ENCODE peak calls at places on chromosome 16, in four cellular contexts. C is WTC11, U is neural crest cell, K is IMR-90. X is an unnamed sample.
A peak's percentile ranks its signal among the peaks of the same experiment; 100 is the strongest.

GRCh38 chr16:49488740-49489525 is 115.3 kb downstream of the C16orf78 start:
- DNase-seq in U (no peak), K (no peak), C (no peak), X (peak; percentile 5)

GRCh38 chr16:14314116-14314515 is 243.0 kb downstream of the MRTFB start:
- DNase-seq in C (no peak), K (no peak), U (no peak), X (no peak)

GRCh38 chr16:84284168-84284722 is 10.4 kb upstream of the WFDC1 start:
- DNase-seq in C (peak; percentile 55), K (no peak), U (peak; percentile 56), X (peak; percentile 69)

GRCh38 chr16:20327444-20328041 is at the start of gene GP2:
- DNase-seq in K (no peak), C (peak; percentile 25), U (no peak), X (no peak)

GRCh38 chr16:11668590-11669379 is 530 bp downstream of the SNN start:
- DNase-seq in C (peak; percentile 44), U (no peak), K (no peak), X (peak; percentile 61)

GRCh38 chr16:70662991-70663523 is 16.7 kb downstream of the IL34 start:
- DNase-seq in U (no peak), C (no peak), K (no peak), X (no peak)

GRCh38 chr16:23572394-23572793 is 14.9 kb downstream of the UBFD1 start:
- DNase-seq in U (no peak), K (no peak), C (no peak), X (no peak)

GRCh38 chr16:27359051-27359450 is 42.9 kb upstream of the IL21R start:
- DNase-seq in U (no peak), K (no peak), C (no peak), X (no peak)

GRCh38 chr16:53456625-53457024 is 22.4 kb downstream of the RBL2 start:
- DNase-seq in U (no peak), K (no peak), C (no peak), X (no peak)

GRCh38 chr16:4115209-4115940 is 867 bp downstream of the ADCY9 start:
- DNase-seq in C (peak; percentile 64), U (peak; percentile 53), K (peak; percentile 74), X (peak; percentile 73)

GRCh38 chr16:87559976-87560375 is 42.3 kb upstream of the JPH3 start:
- DNase-seq in U (no peak), C (no peak), K (no peak), X (no peak)

GRCh38 chr16:78655481-78656114 is 556.1 kb downstream of the WWOX start:
- DNase-seq in U (no peak), K (no peak), C (no peak), X (no peak)

GRCh38 chr16:10080031-10080772 is 102.0 kb downstream of the GRIN2A start:
- DNase-seq in C (no peak), K (no peak), U (no peak), X (no peak)

GRCh38 chr16:85479972-85480726 is 133.0 kb upstream of the GSE1 start:
- DNase-seq in K (no peak), C (peak; percentile 64), U (peak; percentile 26), X (peak; percentile 61)

GRCh38 chr16:10182186-10182683 is at the start of gene GRIN2A:
- DNase-seq in U (peak; percentile 4), C (peak; percentile 41), K (no peak), X (no peak)

GRCh38 chr16:1706386-1707192 is 594 bp downstream of the MAPK8IP3 start:
- DNase-seq in C (peak; percentile 29), K (peak; percentile 36), U (no peak), X (peak; percentile 56)

GRCh38 chr16:47058295-47059086 is 85.0 kb upstream of the DNAJA2 start:
- DNase-seq in U (no peak), K (no peak), C (no peak), X (no peak)

GRCh38 chr16:57871457-57871856 is 69.2 kb upstream of the KIFC3 start:
- DNase-seq in U (no peak), C (no peak), K (peak; percentile 76), X (no peak)

GRCh38 chr16:84930298-84931106 is 80.8 kb downstream of the ZDHHC7 start:
- DNase-seq in K (no peak), U (no peak), C (no peak), X (no peak)

GRCh38 chr16:29700253-29700987 is 21.4 kb downstream of the QPRT start:
- DNase-seq in U (peak; percentile 71), C (peak; percentile 83), K (peak; percentile 87), X (peak; percentile 82)

GRCh38 chr16:55832788-55833583 is at the start of gene CES1:
- DNase-seq in C (no peak), K (no peak), U (no peak), X (peak; percentile 45)

GRCh38 chr16:29665294-29666077 is 2.4 kb downstream of the SPN start:
- DNase-seq in C (no peak), K (no peak), U (no peak), X (no peak)

GRCh38 chr16:11045441-11045840 is 101.1 kb downstream of the CLEC16A start:
- DNase-seq in C (no peak), U (no peak), K (no peak), X (no peak)

GRCh38 chr16:28596115-28596630 is 677 bp downstream of the SULT1A2 start:
- DNase-seq in U (no peak), K (no peak), C (no peak), X (no peak)

GRCh38 chr16:71676236-71676635 is 48.3 kb downstream of the PHLPP2 start:
- DNase-seq in U (no peak), K (no peak), C (no peak), X (no peak)

GRCh38 chr16:3065742-3066439 is 451 bp downstream of the IL32 start:
- DNase-seq in C (no peak), K (no peak), U (no peak), X (no peak)

GRCh38 chr16:5502467-5502869 is 404.9 kb upstream of the EEF2KMT start:
- DNase-seq in K (no peak), U (peak; percentile 32), C (peak; percentile 24), X (peak; percentile 62)
- TF ChIP-seq CTCF in K (no peak), U (peak; percentile 72), C (peak; percentile 23), X (peak; percentile 31)

DNA sequence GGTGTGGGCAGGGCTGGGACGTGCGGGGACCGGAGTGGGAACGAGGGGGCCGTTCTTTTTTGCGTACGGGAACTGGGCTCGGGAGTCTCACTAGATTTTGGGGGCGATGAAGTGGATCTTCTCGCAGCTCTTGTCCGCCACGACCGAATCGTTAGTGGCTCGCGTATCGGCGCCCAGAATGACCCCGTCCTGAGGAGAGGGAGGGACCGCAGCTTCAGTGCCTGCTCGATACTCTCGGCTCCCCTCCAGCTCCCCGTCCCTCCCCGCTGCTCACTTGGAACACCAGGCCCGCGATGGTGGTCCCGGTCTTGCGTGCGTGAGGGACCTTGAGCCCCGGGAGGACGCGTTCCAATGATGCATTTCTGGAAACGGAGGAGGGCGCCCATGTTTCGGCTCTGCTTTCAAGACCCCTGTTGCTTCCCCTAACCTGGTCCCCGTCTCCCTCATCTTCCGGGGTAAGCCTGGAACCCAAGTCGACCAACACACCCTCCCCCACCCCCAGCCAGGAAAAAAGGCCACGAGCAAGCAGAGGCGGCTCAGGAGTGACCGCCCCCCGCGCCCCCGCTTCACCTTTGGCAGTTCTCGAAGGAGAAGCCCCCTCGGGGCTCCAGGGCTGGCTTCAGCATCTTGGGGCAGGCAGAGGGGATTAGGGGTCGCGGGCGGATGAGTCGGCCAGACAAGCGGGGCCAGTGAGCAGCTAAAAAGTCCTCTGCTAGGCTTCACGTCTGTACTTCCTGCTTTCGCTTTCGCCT is at the start of gene PSMB10:
- DNase-seq in K (peak; percentile 72), C (peak; percentile 45), U (no peak), X (peak; percentile 42)
- TF ChIP-seq CTCF in K (no peak), C (no peak), U (no peak), X (no peak)

GRCh38 chr16:88632587-88632930 is 5.8 kb upstream of the IL17C start:
- DNase-seq in C (no peak), K (no peak), U (no peak), X (no peak)

GRCh38 chr16:88634994-88635670 is 3.2 kb upstream of the IL17C start:
- DNase-seq in U (no peak), K (peak; percentile 22), C (no peak), X (no peak)

GRCh38 chr16:88634141-88634993 is 4.0 kb upstream of the IL17C start:
- DNase-seq in C (peak; percentile 87), U (peak; percentile 56), K (peak; percentile 23), X (peak; percentile 80)

GRCh38 chr16:88631920-88632586 is 6.3 kb upstream of the IL17C start:
- DNase-seq in U (no peak), K (no peak), C (no peak), X (no peak)

DNA sequence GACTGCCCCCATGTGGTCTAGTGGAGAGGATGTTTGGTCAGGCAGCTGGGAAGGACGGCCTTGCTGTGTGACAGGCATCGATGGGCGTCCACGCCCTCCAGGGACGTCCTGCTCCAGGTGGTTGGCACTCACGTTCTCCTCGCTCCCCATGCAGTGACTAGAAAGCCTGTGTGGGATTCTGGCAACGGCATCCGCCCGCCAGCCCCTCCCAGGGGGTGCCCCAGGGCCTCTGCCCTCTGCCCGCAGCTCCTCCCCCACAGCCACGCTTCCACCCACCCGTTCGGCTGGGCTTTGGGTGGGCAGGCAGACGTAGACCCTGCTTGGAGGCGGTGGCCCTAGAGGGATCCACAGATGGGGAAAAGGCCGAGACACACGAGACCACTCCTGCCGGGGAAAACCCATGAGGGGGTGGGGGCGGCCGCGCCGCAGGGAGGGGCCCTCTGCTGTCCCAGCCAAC is 4.7 kb upstream of the IL17C start:
- DNase-seq in C (peak; percentile 67), U (no peak), K (peak; percentile 13), X (peak; percentile 67)
- TF ChIP-seq CTCF in C (no peak), U (no peak), K (peak; percentile 30), X (no peak)

GRCh38 chr16:69105501-69106361 is at the start of gene HAS3:
- DNase-seq in K (peak; percentile 48), C (peak; percentile 74), U (peak; percentile 58), X (peak; percentile 70)
- TF ChIP-seq CTCF in K (peak; percentile 36), C (no peak), U (peak; percentile 40), X (no peak)